ENCODE peak calls at places on chromosome 14, in four cellular contexts. One of them, this sample, is unnamed.

GRCh38 chr14:68810173-68811153 is 17.6 kb upstream of the ZFP36L1 start:
- DNase-seq in HFFc6: no peak
- DNase-seq in T-helper 9 cell: no peak
- DNase-seq in LNCaP clone FGC: no peak
- DNase-seq in this sample: no peak

GRCh38 chr14:85060116-85060515 is 469.8 kb upstream of the FLRT2 start:
- DNase-seq in HFFc6: no peak
- DNase-seq in T-helper 9 cell: no peak
- DNase-seq in LNCaP clone FGC: no peak
- DNase-seq in this sample: no peak

GRCh38 chr14:23550827-23551265 is 719 bp downstream of the ZFHX2 start:
- DNase-seq in HFFc6: no peak
- DNase-seq in T-helper 9 cell: no peak
- DNase-seq in LNCaP clone FGC: no peak
- DNase-seq in this sample: no peak

GRCh38 chr14:24695265-24696241 is 61.6 kb upstream of the GZMB start:
- DNase-seq in HFFc6: no peak
- DNase-seq in T-helper 9 cell: no peak
- DNase-seq in LNCaP clone FGC: no peak
- DNase-seq in this sample: no peak

GRCh38 chr14:61611880-61612630 is 83.3 kb upstream of the HIF1A start:
- DNase-seq in HFFc6: peak; percentile 33
- DNase-seq in T-helper 9 cell: no peak
- DNase-seq in LNCaP clone FGC: no peak
- DNase-seq in this sample: no peak

GRCh38 chr14:57898837-57899572 is 33.1 kb upstream of the SLC35F4 start:
- DNase-seq in HFFc6: no peak
- DNase-seq in T-helper 9 cell: no peak
- DNase-seq in LNCaP clone FGC: no peak
- DNase-seq in this sample: no peak

GRCh38 chr14:70907996-70908917 is 998 bp downstream of the PCNX1 start:
- DNase-seq in HFFc6: peak; percentile 65
- DNase-seq in T-helper 9 cell: peak; percentile 53
- DNase-seq in LNCaP clone FGC: no peak
- DNase-seq in this sample: no peak

GRCh38 chr14:75833326-75834020 is 148.3 kb downstream of the TGFB3 start:
- DNase-seq in HFFc6: peak; percentile 67
- DNase-seq in T-helper 9 cell: no peak
- DNase-seq in LNCaP clone FGC: no peak
- DNase-seq in this sample: no peak

GRCh38 chr14:103031956-103032355 is 25.4 kb downstream of the CDC42BPB start:
- DNase-seq in HFFc6: no peak
- DNase-seq in T-helper 9 cell: no peak
- DNase-seq in LNCaP clone FGC: no peak
- DNase-seq in this sample: no peak

GRCh38 chr14:61661471-61661988 is 33.8 kb upstream of the HIF1A start:
- DNase-seq in HFFc6: peak; percentile 4
- DNase-seq in T-helper 9 cell: no peak
- DNase-seq in LNCaP clone FGC: no peak
- DNase-seq in this sample: no peak

GRCh38 chr14:30162066-30162465 is 234.4 kb upstream of the PRKD1 start:
- DNase-seq in HFFc6: no peak
- DNase-seq in T-helper 9 cell: no peak
- DNase-seq in LNCaP clone FGC: no peak
- DNase-seq in this sample: no peak

GRCh38 chr14:105195051-105195450 is 13.9 kb upstream of the NUDT14 start:
- DNase-seq in HFFc6: no peak
- DNase-seq in T-helper 9 cell: no peak
- DNase-seq in LNCaP clone FGC: no peak
- DNase-seq in this sample: no peak